ENCODE peak calls at places on chromosomes 16 and 17, in ten cellular contexts. One of them, this sample, is unnamed.
A peak's percentile ranks its signal among the peaks of the same experiment; 100 is the strongest.

GRCh38 chr17:44797809-44798208 is 32.3 kb downstream of the GJC1 start:
- DNase-seq in body of pancreas: no peak
- DNase-seq in HL-60: no peak
- DNase-seq in HFFc6: no peak
- DNase-seq in H1: no peak
- DNase-seq in lower leg skin: no peak
- DNase-seq in GM13976: no peak
- DNase-seq in ascending aorta: no peak
- DNase-seq in breast epithelium: no peak
- DNase-seq in mucosa of descending colon: no peak
- DNase-seq in this sample: no peak

GRCh38 chr16:14344292-14344691 is 273.2 kb downstream of the MRTFB start:
- DNase-seq in body of pancreas: no peak
- DNase-seq in H1: no peak
- DNase-seq in HL-60: no peak
- DNase-seq in mucosa of descending colon: no peak
- DNase-seq in GM13976: no peak
- DNase-seq in HFFc6: no peak
- DNase-seq in lower leg skin: no peak
- DNase-seq in breast epithelium: no peak
- DNase-seq in ascending aorta: no peak
- DNase-seq in this sample: no peak

GRCh38 chr16:84773312-84773711 is 46.5 kb upstream of the CRISPLD2 start:
- DNase-seq in breast epithelium: no peak
- DNase-seq in H1: no peak
- DNase-seq in ascending aorta: no peak
- DNase-seq in mucosa of descending colon: no peak
- DNase-seq in GM13976: no peak
- DNase-seq in lower leg skin: no peak
- DNase-seq in HL-60: no peak
- DNase-seq in HFFc6: no peak
- DNase-seq in body of pancreas: no peak
- DNase-seq in this sample: no peak

GRCh38 chr17:82599674-82600661 is 48.3 kb downstream of the WDR45B start:
- DNase-seq in body of pancreas: no peak
- DNase-seq in mucosa of descending colon: no peak
- DNase-seq in HFFc6: no peak
- DNase-seq in HL-60: no peak
- DNase-seq in H1: no peak
- DNase-seq in breast epithelium: no peak
- DNase-seq in lower leg skin: no peak
- DNase-seq in GM13976: peak; percentile 66
- DNase-seq in ascending aorta: no peak
- DNase-seq in this sample: no peak

GRCh38 chr16:2019919-2020831 is 590 bp downstream of the NPW start:
- DNase-seq in HL-60: no peak
- DNase-seq in breast epithelium: no peak
- DNase-seq in lower leg skin: no peak
- DNase-seq in mucosa of descending colon: no peak
- DNase-seq in HFFc6: no peak
- DNase-seq in H1: peak; percentile 74
- DNase-seq in ascending aorta: no peak
- DNase-seq in body of pancreas: no peak
- DNase-seq in GM13976: no peak
- DNase-seq in this sample: no peak

GRCh38 chr17:49384962-49385361 is 22.9 kb upstream of the ZNF652 start:
- DNase-seq in HL-60: no peak
- DNase-seq in breast epithelium: no peak
- DNase-seq in mucosa of descending colon: no peak
- DNase-seq in lower leg skin: no peak
- DNase-seq in GM13976: no peak
- DNase-seq in H1: no peak
- DNase-seq in body of pancreas: no peak
- DNase-seq in HFFc6: no peak
- DNase-seq in ascending aorta: no peak
- DNase-seq in this sample: no peak

GRCh38 chr16:76385831-76386230 is 108.6 kb downstream of the CNTNAP4 start:
- DNase-seq in lower leg skin: no peak
- DNase-seq in mucosa of descending colon: no peak
- DNase-seq in ascending aorta: no peak
- DNase-seq in breast epithelium: no peak
- DNase-seq in H1: no peak
- DNase-seq in HL-60: no peak
- DNase-seq in body of pancreas: no peak
- DNase-seq in GM13976: no peak
- DNase-seq in HFFc6: no peak
- DNase-seq in this sample: no peak

GRCh38 chr16:57809843-57810196 is 7.5 kb upstream of the KIFC3 start:
- DNase-seq in mucosa of descending colon: peak; percentile 36
- DNase-seq in H1: no peak
- DNase-seq in breast epithelium: no peak
- DNase-seq in HFFc6: no peak
- DNase-seq in HL-60: no peak
- DNase-seq in body of pancreas: no peak
- DNase-seq in GM13976: no peak
- DNase-seq in ascending aorta: no peak
- DNase-seq in lower leg skin: no peak
- DNase-seq in this sample: no peak

GRCh38 chr16:77387075-77387474 is 47.8 kb downstream of the ADAMTS18 start:
- DNase-seq in mucosa of descending colon: no peak
- DNase-seq in lower leg skin: no peak
- DNase-seq in GM13976: no peak
- DNase-seq in ascending aorta: no peak
- DNase-seq in HL-60: no peak
- DNase-seq in HFFc6: no peak
- DNase-seq in body of pancreas: no peak
- DNase-seq in H1: no peak
- DNase-seq in breast epithelium: no peak
- DNase-seq in this sample: no peak

DNA sequence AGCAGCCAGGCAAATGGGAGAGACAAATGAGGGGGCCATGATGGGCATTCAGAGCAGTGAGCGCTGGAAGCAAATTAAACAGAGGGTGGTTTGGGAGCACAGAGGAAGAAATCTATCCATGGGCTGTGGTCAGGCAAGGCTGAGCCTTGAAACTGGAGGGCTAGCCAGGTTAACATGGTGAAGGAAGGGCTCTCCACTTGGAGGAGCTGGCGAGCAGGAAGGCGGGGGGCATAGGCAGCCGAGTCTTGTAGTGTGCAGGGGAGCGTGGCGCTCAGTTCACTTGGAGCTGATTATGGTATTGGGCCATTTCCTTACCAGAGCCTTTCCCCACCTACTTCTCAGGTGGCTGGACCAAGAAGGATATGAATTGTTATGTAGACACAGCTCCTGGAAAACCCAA is 189.7 kb downstream of the SNX29 start:
- DNase-seq in body of pancreas: no peak
- DNase-seq in GM13976: no peak
- DNase-seq in mucosa of descending colon: no peak
- DNase-seq in HFFc6: no peak
- DNase-seq in H1: no peak
- DNase-seq in ascending aorta: no peak
- DNase-seq in breast epithelium: no peak
- DNase-seq in HL-60: no peak
- DNase-seq in lower leg skin: no peak
- DNase-seq in this sample: no peak
- TF ChIP-seq CTCF in body of pancreas: no peak
- TF ChIP-seq CTCF in GM13976: no peak
- TF ChIP-seq CTCF in mucosa of descending colon: no peak
- TF ChIP-seq CTCF in HFFc6: no peak
- TF ChIP-seq CTCF in H1: peak; percentile 76
- TF ChIP-seq CTCF in ascending aorta: no peak
- TF ChIP-seq CTCF in breast epithelium: no peak
- TF ChIP-seq CTCF in HL-60: no peak
- TF ChIP-seq CTCF in lower leg skin: no peak
- TF ChIP-seq CTCF in this sample: no peak

DNA sequence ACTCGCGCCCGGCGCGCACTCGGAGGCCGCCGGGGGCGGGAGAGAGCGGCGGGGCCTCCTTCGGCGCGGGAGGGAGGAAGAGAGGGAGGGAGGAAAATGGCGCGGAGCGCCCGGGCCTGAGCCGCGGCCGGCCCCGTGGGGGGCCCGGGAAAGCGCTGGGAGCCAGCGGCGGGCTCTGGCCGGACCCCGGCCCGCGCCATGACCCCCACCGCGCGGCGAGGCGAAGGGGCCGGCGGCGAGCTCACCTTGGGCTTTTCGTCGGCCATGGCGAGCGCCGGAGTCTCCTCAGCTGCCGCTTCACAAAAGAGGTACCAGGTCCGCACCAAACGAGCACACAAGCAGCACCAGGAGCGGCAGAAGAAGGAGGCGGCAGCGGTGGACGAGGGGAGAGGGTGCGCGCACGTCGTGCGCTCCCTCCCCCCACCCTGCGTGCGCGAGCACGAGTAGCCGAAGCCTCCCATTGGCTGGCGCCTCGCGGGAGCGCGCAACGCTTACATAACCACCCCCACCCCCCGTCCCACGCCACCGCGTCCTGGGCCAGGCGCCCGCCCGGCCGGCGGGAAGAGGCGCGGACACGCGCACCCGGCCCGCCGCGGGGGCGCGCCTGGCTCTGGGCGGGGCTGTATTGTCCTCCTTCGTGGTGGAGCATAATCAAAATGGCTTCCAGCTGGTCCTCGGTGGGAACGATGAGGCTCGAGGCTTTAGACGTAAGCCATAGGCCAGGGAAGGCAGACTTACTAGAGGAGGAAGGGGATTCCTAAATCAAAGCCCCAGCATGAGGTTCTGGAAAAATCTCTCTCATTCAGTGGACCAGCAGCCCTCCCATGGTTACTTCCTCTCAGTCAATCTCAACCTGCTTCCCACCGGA is at the start of gene SUMO2:
- DNase-seq in H1: peak; percentile 93
- DNase-seq in ascending aorta: peak; percentile 70
- DNase-seq in GM13976: peak; percentile 99
- DNase-seq in HL-60: peak; percentile 92
- DNase-seq in breast epithelium: peak; percentile 95
- DNase-seq in mucosa of descending colon: peak; percentile 98
- DNase-seq in HFFc6: peak; percentile 81
- DNase-seq in lower leg skin: peak; percentile 94
- DNase-seq in body of pancreas: peak; percentile 96
- DNase-seq in this sample: peak; percentile 98
- TF ChIP-seq CTCF in H1: no peak
- TF ChIP-seq CTCF in ascending aorta: peak; percentile 45
- TF ChIP-seq CTCF in GM13976: no peak
- TF ChIP-seq CTCF in HL-60: no peak
- TF ChIP-seq CTCF in breast epithelium: no peak
- TF ChIP-seq CTCF in mucosa of descending colon: peak; percentile 46
- TF ChIP-seq CTCF in HFFc6: peak; percentile 66
- TF ChIP-seq CTCF in lower leg skin: no peak
- TF ChIP-seq CTCF in body of pancreas: peak; percentile 35
- TF ChIP-seq CTCF in this sample: peak; percentile 54

DNA sequence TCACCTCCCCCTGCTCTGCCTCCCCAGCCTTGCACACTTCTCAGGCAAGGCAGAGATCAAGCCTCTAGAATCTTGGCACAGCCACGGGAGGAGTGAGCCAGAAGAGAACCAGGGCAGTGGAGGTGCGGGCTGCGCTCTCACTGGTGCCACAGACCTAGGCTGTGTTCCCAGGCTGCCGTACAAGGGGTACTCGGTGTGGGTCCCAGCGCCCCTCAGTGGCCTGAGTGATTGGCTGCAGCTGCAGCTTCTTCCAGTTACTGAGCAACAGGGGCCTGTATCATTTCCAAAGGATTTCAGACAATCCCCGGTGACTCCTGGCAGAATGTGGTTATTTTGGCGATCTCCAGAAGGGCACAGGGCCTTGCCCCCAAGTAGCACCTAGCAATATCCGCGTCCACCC is 1852.1 kb downstream of the TP53TG3F start:
- DNase-seq in mucosa of descending colon: no peak
- DNase-seq in HL-60: no peak
- DNase-seq in GM13976: no peak
- DNase-seq in H1: no peak
- DNase-seq in breast epithelium: no peak
- DNase-seq in ascending aorta: no peak
- DNase-seq in lower leg skin: no peak
- DNase-seq in body of pancreas: no peak
- DNase-seq in HFFc6: no peak
- DNase-seq in this sample: no peak
- TF ChIP-seq CTCF in mucosa of descending colon: no peak
- TF ChIP-seq CTCF in HL-60: no peak
- TF ChIP-seq CTCF in GM13976: no peak
- TF ChIP-seq CTCF in H1: no peak
- TF ChIP-seq CTCF in breast epithelium: no peak
- TF ChIP-seq CTCF in ascending aorta: no peak
- TF ChIP-seq CTCF in lower leg skin: no peak
- TF ChIP-seq CTCF in body of pancreas: no peak
- TF ChIP-seq CTCF in HFFc6: no peak
- TF ChIP-seq CTCF in this sample: no peak

GRCh38 chr17:42577532-42578281 is at the start of gene PSMC3IP:
- DNase-seq in body of pancreas: peak; percentile 95
- DNase-seq in HL-60: peak; percentile 98
- DNase-seq in mucosa of descending colon: peak; percentile 97
- DNase-seq in ascending aorta: peak; percentile 84
- DNase-seq in HFFc6: peak; percentile 93
- DNase-seq in breast epithelium: peak; percentile 93
- DNase-seq in lower leg skin: peak; percentile 95
- DNase-seq in H1: peak; percentile 94
- DNase-seq in GM13976: peak; percentile 98
- DNase-seq in this sample: peak; percentile 94
- TF ChIP-seq CTCF in body of pancreas: no peak
- TF ChIP-seq CTCF in HL-60: peak; percentile 3
- TF ChIP-seq CTCF in mucosa of descending colon: peak; percentile 41
- TF ChIP-seq CTCF in ascending aorta: no peak
- TF ChIP-seq CTCF in HFFc6: peak; percentile 59
- TF ChIP-seq CTCF in breast epithelium: peak; percentile 36
- TF ChIP-seq CTCF in lower leg skin: peak; percentile 7
- TF ChIP-seq CTCF in H1: peak; percentile 44
- TF ChIP-seq CTCF in GM13976: peak; percentile 34
- TF ChIP-seq CTCF in this sample: no peak

DNA sequence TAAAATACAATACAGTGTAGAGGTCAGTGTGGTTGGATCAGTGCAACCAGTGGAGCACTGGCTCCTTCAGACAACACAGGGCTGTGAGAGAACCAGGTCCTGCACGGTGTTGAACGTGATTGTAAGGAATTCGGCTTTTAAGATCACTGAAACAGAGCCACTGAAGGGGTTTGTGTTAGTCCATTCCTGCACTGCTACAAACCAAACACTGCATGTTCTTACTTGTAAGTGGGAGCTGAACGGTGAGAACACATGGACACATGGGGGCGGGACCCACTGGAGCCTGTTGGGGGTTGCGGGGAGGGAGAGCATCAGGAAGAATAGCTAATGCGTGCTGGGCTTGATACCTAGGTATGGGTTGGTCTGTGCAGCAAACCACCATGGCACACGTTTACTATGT is 193.2 kb upstream of the AXIN2 start:
- DNase-seq in H1: no peak
- DNase-seq in mucosa of descending colon: no peak
- DNase-seq in HL-60: no peak
- DNase-seq in body of pancreas: no peak
- DNase-seq in GM13976: no peak
- DNase-seq in HFFc6: no peak
- DNase-seq in breast epithelium: no peak
- DNase-seq in lower leg skin: no peak
- DNase-seq in ascending aorta: no peak
- DNase-seq in this sample: no peak
- TF ChIP-seq CTCF in H1: no peak
- TF ChIP-seq CTCF in mucosa of descending colon: no peak
- TF ChIP-seq CTCF in HL-60: no peak
- TF ChIP-seq CTCF in body of pancreas: no peak
- TF ChIP-seq CTCF in GM13976: no peak
- TF ChIP-seq CTCF in HFFc6: no peak
- TF ChIP-seq CTCF in breast epithelium: no peak
- TF ChIP-seq CTCF in lower leg skin: no peak
- TF ChIP-seq CTCF in ascending aorta: no peak
- TF ChIP-seq CTCF in this sample: no peak

This sample was measured in type B pancreatic cell.